ENCODE peak calls at places on chromosomes 12 and 14, in eight cellular contexts. One of them, this sample, is unnamed.

GRCh38 chr12:32089156-32089950 is 17.3 kb upstream of the BICD1 start:
- DNase-seq in hepatic stellate cell: no peak
- DNase-seq in foreskin fibroblast: no peak
- DNase-seq in Daoy: peak; percentile 67
- DNase-seq in AG20443: no peak
- DNase-seq in effector memory CD8-positive, alpha-beta T cell: no peak
- DNase-seq in GM20000: no peak
- DNase-seq in heart left ventricle: no peak
- DNase-seq in this sample: no peak

GRCh38 chr12:47082963-47083621 is 3.3 kb upstream of the AMIGO2 start:
- DNase-seq in hepatic stellate cell: peak; percentile 70
- DNase-seq in foreskin fibroblast: peak; percentile 88
- DNase-seq in Daoy: peak; percentile 92
- DNase-seq in AG20443: peak; percentile 76
- DNase-seq in effector memory CD8-positive, alpha-beta T cell: no peak
- DNase-seq in GM20000: no peak
- DNase-seq in heart left ventricle: no peak
- DNase-seq in this sample: no peak

GRCh38 chr14:55454264-55455151 is 14.1 kb upstream of the TBPL2 start:
- DNase-seq in hepatic stellate cell: no peak
- DNase-seq in foreskin fibroblast: peak; percentile 53
- DNase-seq in Daoy: peak; percentile 89
- DNase-seq in AG20443: peak; percentile 29
- DNase-seq in effector memory CD8-positive, alpha-beta T cell: no peak
- DNase-seq in GM20000: no peak
- DNase-seq in heart left ventricle: peak; percentile 26
- DNase-seq in this sample: peak; percentile 48

GRCh38 chr14:78530078-78530477 is 359.9 kb downstream of the NRXN3 start:
- DNase-seq in hepatic stellate cell: no peak
- DNase-seq in foreskin fibroblast: no peak
- DNase-seq in Daoy: peak; percentile 1
- DNase-seq in AG20443: peak; percentile 13
- DNase-seq in effector memory CD8-positive, alpha-beta T cell: no peak
- DNase-seq in GM20000: peak; percentile 11
- DNase-seq in heart left ventricle: no peak
- DNase-seq in this sample: no peak

GRCh38 chr12:24424889-24425600 is 475.6 kb upstream of the SOX5 start:
- DNase-seq in hepatic stellate cell: no peak
- DNase-seq in foreskin fibroblast: no peak
- DNase-seq in Daoy: no peak
- DNase-seq in AG20443: no peak
- DNase-seq in effector memory CD8-positive, alpha-beta T cell: no peak
- DNase-seq in GM20000: no peak
- DNase-seq in heart left ventricle: no peak
- DNase-seq in this sample: no peak

GRCh38 chr14:96997996-96998395 is 200.8 kb downstream of the VRK1 start:
- DNase-seq in hepatic stellate cell: no peak
- DNase-seq in foreskin fibroblast: no peak
- DNase-seq in Daoy: no peak
- DNase-seq in AG20443: no peak
- DNase-seq in effector memory CD8-positive, alpha-beta T cell: no peak
- DNase-seq in GM20000: no peak
- DNase-seq in heart left ventricle: no peak
- DNase-seq in this sample: no peak

GRCh38 chr14:105737504-105738246 is 211.3 kb downstream of the TMEM121 start:
- DNase-seq in hepatic stellate cell: no peak
- DNase-seq in foreskin fibroblast: no peak
- DNase-seq in Daoy: no peak
- DNase-seq in AG20443: no peak
- DNase-seq in effector memory CD8-positive, alpha-beta T cell: no peak
- DNase-seq in GM20000: no peak
- DNase-seq in heart left ventricle: no peak
- DNase-seq in this sample: no peak

GRCh38 chr14:87944987-87945604 is 47.9 kb downstream of the GALC start:
- DNase-seq in hepatic stellate cell: no peak
- DNase-seq in foreskin fibroblast: peak; percentile 23
- DNase-seq in Daoy: peak; percentile 40
- DNase-seq in AG20443: peak; percentile 20
- DNase-seq in effector memory CD8-positive, alpha-beta T cell: no peak
- DNase-seq in GM20000: peak; percentile 8
- DNase-seq in heart left ventricle: no peak
- DNase-seq in this sample: no peak

GRCh38 chr12:110937104-110937641 is 16.8 kb upstream of the MYL2 start:
- DNase-seq in hepatic stellate cell: peak; percentile 69
- DNase-seq in foreskin fibroblast: peak; percentile 12
- DNase-seq in Daoy: peak; percentile 68
- DNase-seq in AG20443: peak; percentile 85
- DNase-seq in effector memory CD8-positive, alpha-beta T cell: peak; percentile 45
- DNase-seq in GM20000: peak; percentile 83
- DNase-seq in heart left ventricle: no peak
- DNase-seq in this sample: peak; percentile 40

GRCh38 chr12:57837779-57838562 is 8.6 kb downstream of the CTDSP2 start:
- DNase-seq in hepatic stellate cell: peak; percentile 63
- DNase-seq in foreskin fibroblast: peak; percentile 83
- DNase-seq in Daoy: peak; percentile 76
- DNase-seq in AG20443: peak; percentile 72
- DNase-seq in effector memory CD8-positive, alpha-beta T cell: no peak
- DNase-seq in GM20000: no peak
- DNase-seq in heart left ventricle: peak; percentile 62
- DNase-seq in this sample: peak; percentile 77

GRCh38 chr12:123059501-123059900 is 79.0 kb downstream of the ARL6IP4 start:
- DNase-seq in hepatic stellate cell: no peak
- DNase-seq in foreskin fibroblast: peak; percentile 26
- DNase-seq in Daoy: no peak
- DNase-seq in AG20443: no peak
- DNase-seq in effector memory CD8-positive, alpha-beta T cell: no peak
- DNase-seq in GM20000: no peak
- DNase-seq in heart left ventricle: no peak
- DNase-seq in this sample: no peak

GRCh38 chr14:30558362-30558674 is 640 bp upstream of the G2E3 start:
- DNase-seq in hepatic stellate cell: no peak
- DNase-seq in foreskin fibroblast: no peak
- DNase-seq in Daoy: no peak
- DNase-seq in AG20443: no peak
- DNase-seq in effector memory CD8-positive, alpha-beta T cell: no peak
- DNase-seq in GM20000: no peak
- DNase-seq in heart left ventricle: no peak
- DNase-seq in this sample: no peak

GRCh38 chr14:103716091-103716801 is 636 bp downstream of the ZFYVE21 start:
- DNase-seq in hepatic stellate cell: peak; percentile 73
- DNase-seq in foreskin fibroblast: no peak
- DNase-seq in Daoy: peak; percentile 39
- DNase-seq in AG20443: peak; percentile 76
- DNase-seq in effector memory CD8-positive, alpha-beta T cell: no peak
- DNase-seq in GM20000: peak; percentile 75
- DNase-seq in heart left ventricle: peak; percentile 42
- DNase-seq in this sample: peak; percentile 62

GRCh38 chr12:6532927-6533652 is 1.2 kb upstream of the GAPDH start:
- DNase-seq in hepatic stellate cell: peak; percentile 72
- DNase-seq in foreskin fibroblast: peak; percentile 82
- DNase-seq in Daoy: peak; percentile 92
- DNase-seq in AG20443: peak; percentile 69
- DNase-seq in effector memory CD8-positive, alpha-beta T cell: no peak
- DNase-seq in GM20000: peak; percentile 63
- DNase-seq in heart left ventricle: peak; percentile 73
- DNase-seq in this sample: peak; percentile 72

GRCh38 chr12:56657416-56658379 is 11.9 kb upstream of the ATP5F1B start:
- DNase-seq in hepatic stellate cell: no peak
- DNase-seq in foreskin fibroblast: no peak
- DNase-seq in Daoy: no peak
- DNase-seq in AG20443: no peak
- DNase-seq in effector memory CD8-positive, alpha-beta T cell: no peak
- DNase-seq in GM20000: peak; percentile 52
- DNase-seq in heart left ventricle: no peak
- DNase-seq in this sample: no peak

GRCh38 chr14:105711841-105712460 is 185.6 kb downstream of the TMEM121 start:
- DNase-seq in hepatic stellate cell: no peak
- DNase-seq in foreskin fibroblast: no peak
- DNase-seq in Daoy: no peak
- DNase-seq in AG20443: no peak
- DNase-seq in effector memory CD8-positive, alpha-beta T cell: no peak
- DNase-seq in GM20000: peak; percentile 19
- DNase-seq in heart left ventricle: no peak
- DNase-seq in this sample: no peak

GRCh38 chr12:56160160-56160763 is 2.1 kb downstream of the MYL6 start:
- DNase-seq in hepatic stellate cell: no peak
- DNase-seq in foreskin fibroblast: peak; percentile 51
- DNase-seq in Daoy: peak; percentile 32
- DNase-seq in AG20443: peak; percentile 30
- DNase-seq in effector memory CD8-positive, alpha-beta T cell: peak; percentile 49
- DNase-seq in GM20000: peak; percentile 51
- DNase-seq in heart left ventricle: no peak
- DNase-seq in this sample: no peak

GRCh38 chr12:30026621-30027234 is 243.0 kb upstream of the TMTC1 start:
- DNase-seq in hepatic stellate cell: peak; percentile 17
- DNase-seq in foreskin fibroblast: peak; percentile 64
- DNase-seq in Daoy: peak; percentile 3
- DNase-seq in AG20443: peak; percentile 24
- DNase-seq in effector memory CD8-positive, alpha-beta T cell: no peak
- DNase-seq in GM20000: no peak
- DNase-seq in heart left ventricle: no peak
- DNase-seq in this sample: no peak

GRCh38 chr14:65042731-65043372 is 56.2 kb downstream of the FNTB start:
- DNase-seq in hepatic stellate cell: no peak
- DNase-seq in foreskin fibroblast: no peak
- DNase-seq in Daoy: no peak
- DNase-seq in AG20443: no peak
- DNase-seq in effector memory CD8-positive, alpha-beta T cell: no peak
- DNase-seq in GM20000: peak; percentile 57
- DNase-seq in heart left ventricle: no peak
- DNase-seq in this sample: no peak

GRCh38 chr14:93132472-93133065 is 16.8 kb upstream of the ITPK1 start:
- DNase-seq in hepatic stellate cell: peak; percentile 61
- DNase-seq in foreskin fibroblast: peak; percentile 41
- DNase-seq in Daoy: peak; percentile 53
- DNase-seq in AG20443: peak; percentile 43
- DNase-seq in effector memory CD8-positive, alpha-beta T cell: no peak
- DNase-seq in GM20000: peak; percentile 59
- DNase-seq in heart left ventricle: peak; percentile 45
- DNase-seq in this sample: no peak

GRCh38 chr12:124667671-124668337 is 100.4 kb upstream of the NCOR2 start:
- DNase-seq in hepatic stellate cell: no peak
- DNase-seq in foreskin fibroblast: no peak
- DNase-seq in Daoy: no peak
- DNase-seq in AG20443: no peak
- DNase-seq in effector memory CD8-positive, alpha-beta T cell: no peak
- DNase-seq in GM20000: no peak
- DNase-seq in heart left ventricle: no peak
- DNase-seq in this sample: no peak

GRCh38 chr14:84482256-84483071 is 1047.5 kb upstream of the FLRT2 start:
- DNase-seq in hepatic stellate cell: no peak
- DNase-seq in foreskin fibroblast: peak; percentile 34
- DNase-seq in Daoy: no peak
- DNase-seq in AG20443: peak; percentile 20
- DNase-seq in effector memory CD8-positive, alpha-beta T cell: no peak
- DNase-seq in GM20000: no peak
- DNase-seq in heart left ventricle: no peak
- DNase-seq in this sample: no peak

GRCh38 chr12:98582093-98582492 is 11.4 kb upstream of the SLC25A3 start:
- DNase-seq in hepatic stellate cell: no peak
- DNase-seq in foreskin fibroblast: peak; percentile 41
- DNase-seq in Daoy: peak; percentile 34
- DNase-seq in AG20443: no peak
- DNase-seq in effector memory CD8-positive, alpha-beta T cell: no peak
- DNase-seq in GM20000: no peak
- DNase-seq in heart left ventricle: no peak
- DNase-seq in this sample: no peak

GRCh38 chr14:96158735-96159134 is 45.9 kb upstream of the BDKRB2 start:
- DNase-seq in hepatic stellate cell: no peak
- DNase-seq in foreskin fibroblast: no peak
- DNase-seq in Daoy: no peak
- DNase-seq in AG20443: no peak
- DNase-seq in effector memory CD8-positive, alpha-beta T cell: no peak
- DNase-seq in GM20000: no peak
- DNase-seq in heart left ventricle: no peak
- DNase-seq in this sample: no peak

GRCh38 chr12:47079365-47079893 is at the start of gene PCED1B:
- DNase-seq in hepatic stellate cell: peak; percentile 53
- DNase-seq in foreskin fibroblast: peak; percentile 60
- DNase-seq in Daoy: peak; percentile 80
- DNase-seq in AG20443: peak; percentile 68
- DNase-seq in effector memory CD8-positive, alpha-beta T cell: peak; percentile 45
- DNase-seq in GM20000: peak; percentile 73
- DNase-seq in heart left ventricle: peak; percentile 76
- DNase-seq in this sample: peak; percentile 82

GRCh38 chr14:22319526-22320352 is 269.3 kb downstream of the DAD1 start:
- DNase-seq in hepatic stellate cell: no peak
- DNase-seq in foreskin fibroblast: peak; percentile 15
- DNase-seq in Daoy: peak; percentile 48
- DNase-seq in AG20443: peak; percentile 43
- DNase-seq in effector memory CD8-positive, alpha-beta T cell: peak; percentile 2
- DNase-seq in GM20000: peak; percentile 41
- DNase-seq in heart left ventricle: peak; percentile 18
- DNase-seq in this sample: peak; percentile 60

GRCh38 chr12:124073636-124074035 is 100.6 kb downstream of the ZNF664 start:
- DNase-seq in hepatic stellate cell: no peak
- DNase-seq in foreskin fibroblast: no peak
- DNase-seq in Daoy: peak; percentile 57
- DNase-seq in AG20443: no peak
- DNase-seq in effector memory CD8-positive, alpha-beta T cell: no peak
- DNase-seq in GM20000: no peak
- DNase-seq in heart left ventricle: no peak
- DNase-seq in this sample: no peak

GRCh38 chr12:1870998-1871917 is 47.2 kb downstream of the CACNA2D4 start:
- DNase-seq in hepatic stellate cell: no peak
- DNase-seq in foreskin fibroblast: no peak
- DNase-seq in Daoy: no peak
- DNase-seq in AG20443: no peak
- DNase-seq in effector memory CD8-positive, alpha-beta T cell: no peak
- DNase-seq in GM20000: no peak
- DNase-seq in heart left ventricle: no peak
- DNase-seq in this sample: no peak

GRCh38 chr12:89663577-89664357 is 44.9 kb downstream of the ATP2B1 start:
- DNase-seq in hepatic stellate cell: peak; percentile 11
- DNase-seq in foreskin fibroblast: peak; percentile 21
- DNase-seq in Daoy: peak; percentile 67
- DNase-seq in AG20443: peak; percentile 29
- DNase-seq in effector memory CD8-positive, alpha-beta T cell: no peak
- DNase-seq in GM20000: peak; percentile 29
- DNase-seq in heart left ventricle: no peak
- DNase-seq in this sample: no peak

GRCh38 chr12:24767016-24767415 is 181.9 kb downstream of the BCAT1 start:
- DNase-seq in hepatic stellate cell: no peak
- DNase-seq in foreskin fibroblast: no peak
- DNase-seq in Daoy: no peak
- DNase-seq in AG20443: no peak
- DNase-seq in effector memory CD8-positive, alpha-beta T cell: no peak
- DNase-seq in GM20000: no peak
- DNase-seq in heart left ventricle: no peak
- DNase-seq in this sample: no peak

GRCh38 chr12:116537149-116537904 is 21.9 kb upstream of the MAP1LC3B2 start:
- DNase-seq in hepatic stellate cell: no peak
- DNase-seq in foreskin fibroblast: no peak
- DNase-seq in Daoy: peak; percentile 51
- DNase-seq in AG20443: no peak
- DNase-seq in effector memory CD8-positive, alpha-beta T cell: no peak
- DNase-seq in GM20000: peak; percentile 50
- DNase-seq in heart left ventricle: no peak
- DNase-seq in this sample: no peak

GRCh38 chr14:31320216-31320615 is 100.1 kb downstream of the HEATR5A start:
- DNase-seq in hepatic stellate cell: no peak
- DNase-seq in foreskin fibroblast: no peak
- DNase-seq in Daoy: no peak
- DNase-seq in AG20443: no peak
- DNase-seq in effector memory CD8-positive, alpha-beta T cell: no peak
- DNase-seq in GM20000: no peak
- DNase-seq in heart left ventricle: peak; percentile 58
- DNase-seq in this sample: peak; percentile 60

GRCh38 chr12:19390208-19390607 is 49.1 kb upstream of the AEBP2 start:
- DNase-seq in hepatic stellate cell: no peak
- DNase-seq in foreskin fibroblast: no peak
- DNase-seq in Daoy: no peak
- DNase-seq in AG20443: no peak
- DNase-seq in effector memory CD8-positive, alpha-beta T cell: no peak
- DNase-seq in GM20000: no peak
- DNase-seq in heart left ventricle: no peak
- DNase-seq in this sample: no peak

GRCh38 chr12:388547-389137 is 478 bp downstream of the KDM5A start:
- DNase-seq in hepatic stellate cell: peak; percentile 22
- DNase-seq in foreskin fibroblast: no peak
- DNase-seq in Daoy: peak; percentile 37
- DNase-seq in AG20443: peak; percentile 11
- DNase-seq in effector memory CD8-positive, alpha-beta T cell: peak; percentile 62
- DNase-seq in GM20000: peak; percentile 51
- DNase-seq in heart left ventricle: no peak
- DNase-seq in this sample: no peak